ENCODE peak calls at places on chromosomes 16 and 17, in six cellular contexts. N is cardiac fibroblast, C is bronchial epithelial cell, W is fibroblast of villous mesenchyme, D is lower leg skin, V is astrocyte of the cerebellum. Y is an unnamed sample.

GRCh38 chr16:67841816-67842508 is at the start of gene THAP11:
- DNase-seq in W (peak), D (peak), C (peak), N (peak), V (peak), Y (peak)

GRCh38 chr17:30274887-30275286 is 16.9 kb downstream of the BLMH start:
- DNase-seq in W (no peak), D (no peak), N (no peak), V (no peak), C (no peak), Y (no peak)

GRCh38 chr17:56514264-56514663 is 79.2 kb upstream of the NOG start:
- DNase-seq in W (no peak), D (no peak), V (no peak), N (no peak), C (no peak), Y (no peak)

GRCh38 chr16:83974475-83974874 is 6.4 kb downstream of the NECAB2 start:
- DNase-seq in D (no peak), N (no peak), W (no peak), V (no peak), C (no peak), Y (no peak)

GRCh38 chr17:15279011-15279477 is 13.9 kb upstream of the PMP22 start:
- DNase-seq in V (no peak), N (peak), W (no peak), C (peak), D (no peak), Y (peak)

GRCh38 chr17:44279586-44280344 is 11.8 kb upstream of the SLC4A1 start:
- DNase-seq in C (peak), W (peak), D (peak), N (peak), V (peak), Y (peak)

GRCh38 chr17:74773871-74774286 is 2.3 kb downstream of the NAT9 start:
- DNase-seq in C (no peak), D (no peak), N (peak), V (no peak), W (peak), Y (peak)

GRCh38 chr17:21374455-21375161 is 1.5 kb upstream of the KCNJ12 start:
- DNase-seq in W (no peak), C (no peak), N (peak), V (no peak), D (no peak), Y (no peak)

GRCh38 chr17:81109957-81110356 is 55.4 kb upstream of the PVALEF start:
- DNase-seq in N (no peak), V (no peak), W (no peak), D (no peak), C (no peak), Y (no peak)

GRCh38 chr17:60557805-60558204 is 31.8 kb upstream of the APPBP2 start:
- DNase-seq in C (no peak), N (peak), D (no peak), V (no peak), W (no peak), Y (no peak)

GRCh38 chr17:47325176-47325575 is 1.4 kb downstream of the EFCAB13 start:
- DNase-seq in N (no peak), C (no peak), W (no peak), V (no peak), D (no peak), Y (no peak)

GRCh38 chr17:47324224-47325020 is 667 bp downstream of the EFCAB13 start:
- DNase-seq in W (peak), C (peak), N (peak), D (peak), V (no peak), Y (peak)

GRCh38 chr17:47320879-47321502 is 2.8 kb upstream of the EFCAB13 start:
- DNase-seq in V (no peak), W (no peak), C (no peak), D (no peak), N (no peak), Y (no peak)

GRCh38 chr17:47318197-47318918 is 5.4 kb upstream of the EFCAB13 start:
- DNase-seq in N (no peak), D (no peak), V (no peak), W (no peak), C (no peak), Y (no peak)

GRCh38 chr17:47323382-47324223 is at the start of gene EFCAB13:
- DNase-seq in W (peak), N (peak), C (peak), D (peak), V (no peak), Y (peak)
- TF ChIP-seq CTCF in W (no peak), N (peak), C (no peak), D (no peak), V (no peak), Y (no peak)

GRCh38 chr17:1713878-1714487 is 3.8 kb upstream of the TLCD2 start:
- DNase-seq in W (peak), N (no peak), C (peak), D (no peak), V (no peak), Y (peak)
- H3K4me3 ChIP-seq in W (peak), N (peak), C (peak), D (no peak), V (peak), Y (peak)

GRCh38 chr17:46044286-46044928 is 45.4 kb downstream of the STH start:
- DNase-seq in N (peak), W (peak), V (peak), C (peak), D (peak), Y (peak)
- TF ChIP-seq CTCF in N (peak), W (peak), V (peak), C (peak), D (peak), Y (peak)

DNA sequence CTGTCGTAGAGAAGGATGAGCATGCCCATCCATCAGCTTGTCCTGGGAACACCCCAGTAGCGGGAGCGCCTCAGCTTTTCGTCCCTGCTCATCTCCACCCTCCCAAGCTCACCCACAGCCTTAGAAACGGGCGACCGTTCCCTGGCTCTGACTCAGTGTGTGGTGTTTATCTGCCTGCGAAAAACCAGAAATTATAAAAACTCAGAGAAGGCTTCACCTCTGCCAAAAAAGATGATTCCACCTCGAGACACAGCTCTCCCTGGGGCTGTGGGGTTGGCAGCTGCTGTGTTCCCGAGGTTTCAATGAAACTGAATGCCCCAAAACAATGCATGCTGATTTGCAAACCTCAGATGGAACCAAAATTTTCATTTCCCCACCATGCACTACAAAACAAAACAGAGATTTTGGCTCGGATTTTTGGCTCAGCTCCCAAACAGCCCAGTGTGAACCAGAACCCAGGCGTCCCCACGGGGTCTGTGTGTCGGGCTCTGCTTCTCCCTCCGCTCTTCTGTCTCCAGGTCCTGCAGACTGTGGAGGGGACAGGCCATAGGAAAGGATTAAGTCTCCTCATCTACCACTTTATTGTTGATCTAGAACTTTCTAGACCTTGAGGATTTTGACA is 62.4 kb upstream of the MED9 start:
- DNase-seq in W (peak), V (peak), D (peak), C (no peak), N (peak), Y (peak)
- H3K4me3 ChIP-seq in W (peak), V (peak), D (no peak), C (no peak), N (no peak), Y (peak)

GRCh38 chr16:57146735-57147134 is 39.1 kb downstream of the PSME3IP1 start:
- DNase-seq in D (no peak), C (no peak), N (no peak), W (no peak), V (no peak), Y (no peak)
- TF ChIP-seq CTCF in D (no peak), C (peak), N (peak), W (peak), V (peak), Y (peak)

DNA sequence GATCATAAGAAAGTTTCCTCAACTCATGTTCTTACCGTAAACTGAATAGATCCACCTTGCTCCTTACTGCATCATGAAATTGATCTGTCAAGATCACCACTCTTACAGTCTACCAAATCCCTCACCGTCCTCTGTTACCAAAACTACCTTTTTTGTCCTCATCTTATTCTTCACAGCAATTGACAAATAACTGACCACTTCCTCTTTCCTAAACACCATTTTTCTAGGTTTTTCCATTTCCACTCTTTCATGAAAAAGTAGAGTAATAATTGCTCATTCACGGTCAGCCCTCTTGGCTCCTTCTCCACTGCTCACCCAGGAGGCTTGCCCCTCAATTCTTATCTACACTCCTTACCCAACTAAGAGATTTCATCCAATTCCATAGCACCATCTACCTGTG is 44.9 kb downstream of the ABCA5 start:
- DNase-seq in C (no peak), N (no peak), W (no peak), V (no peak), D (no peak), Y (no peak)
- H3K4me3 ChIP-seq in C (no peak), N (no peak), W (no peak), V (no peak), D (no peak), Y (no peak)

GRCh38 chr17:7889166-7889584 is 586 bp downstream of the CHD3 start:
- DNase-seq in V (peak), D (peak), N (peak), C (peak), W (peak), Y (peak)
- TF ChIP-seq CTCF in V (peak), D (no peak), N (peak), C (peak), W (peak), Y (peak)

GRCh38 chr16:23663918-23664317 is 14.8 kb upstream of the PLK1 start:
- DNase-seq in N (no peak), W (no peak), D (no peak), C (no peak), V (no peak), Y (no peak)
- H3K4me3 ChIP-seq in N (no peak), W (no peak), D (no peak), C (no peak), V (no peak), Y (no peak)

GRCh38 chr17:50620848-50621247 is 13.8 kb upstream of the ABCC3 start:
- DNase-seq in N (no peak), W (no peak), C (no peak), D (no peak), V (no peak), Y (no peak)
- TF ChIP-seq CTCF in N (no peak), W (no peak), C (no peak), D (no peak), V (peak), Y (no peak)